ENCODE peak calls at places on chromosomes 13 and 19, in ten cellular contexts. K is mesendoderm; C is astrocyte of the spinal cord; Y is AG09309; N is heart right ventricle; A is left ventricle myocardium inferior; D is CD8-positive, alpha-beta T cell; G is right cardiac atrium; X is cardiac fibroblast; R is heart left ventricle. F is an unnamed sample.

GRCh38 chr13:59700281-59700680 is 463.4 kb downstream of the DIAPH3 start:
- DNase-seq in G (no peak), C (peak), A (no peak), X (peak), D (no peak), K (no peak), N (no peak), R (no peak), Y (no peak), F (no peak)

GRCh38 chr19:35254341-35255297 is 5.8 kb downstream of the LSR start:
- DNase-seq in C (no peak), D (no peak), X (no peak), N (no peak), R (peak), Y (no peak), A (no peak), K (no peak), G (peak), F (no peak)

GRCh38 chr13:102700088-102701031 is 5.5 kb upstream of the METTL21C start:
- DNase-seq in K (no peak), N (no peak), D (no peak), R (no peak), X (no peak), G (no peak), A (no peak), Y (no peak), C (no peak), F (no peak)

GRCh38 chr19:18809149-18809978 is 18.3 kb upstream of the COMP start:
- DNase-seq in R (peak), Y (peak), G (peak), N (no peak), K (no peak), A (peak), C (peak), X (peak), D (no peak), F (peak)

GRCh38 chr13:98450495-98451167 is 126.3 kb downstream of the STK24 start:
- DNase-seq in C (peak), K (peak), A (peak), N (peak), R (peak), X (no peak), D (no peak), Y (no peak), G (peak), F (no peak)

GRCh38 chr19:16849168-16849567 is 20.0 kb downstream of the SIN3B start:
- DNase-seq in Y (no peak), G (no peak), K (no peak), R (no peak), X (peak), A (no peak), C (no peak), N (no peak), D (no peak), F (no peak)

GRCh38 chr13:112928958-112929777 is 39.8 kb upstream of the MCF2L start:
- DNase-seq in Y (no peak), R (no peak), C (peak), X (peak), D (no peak), G (no peak), N (peak), K (peak), A (no peak), F (no peak)

GRCh38 chr19:1252221-1252817 is 3.9 kb downstream of the MIDN start:
- DNase-seq in N (peak), C (peak), A (peak), R (peak), Y (peak), X (peak), D (peak), K (peak), G (peak), F (peak)

GRCh38 chr19:42249769-42250168 is 5.2 kb downstream of the ERF start:
- DNase-seq in G (no peak), Y (no peak), R (no peak), N (no peak), A (no peak), X (no peak), C (no peak), K (no peak), D (no peak), F (no peak)

GRCh38 chr13:32261567-32261966 is 53.6 kb downstream of the ZAR1L start:
- DNase-seq in G (peak), X (peak), C (peak), K (peak), R (peak), A (peak), Y (peak), D (no peak), N (peak), F (peak)

GRCh38 chr13:110138009-110138699 is 168.8 kb downstream of the COL4A1 start:
- DNase-seq in N (peak), A (peak), K (peak), D (peak), G (peak), Y (no peak), C (peak), X (peak), R (peak), F (peak)

GRCh38 chr13:103525530-103525929 is 459.3 kb upstream of the SLC10A2 start:
- DNase-seq in C (no peak), Y (no peak), R (no peak), K (no peak), D (no peak), X (no peak), A (no peak), G (no peak), N (no peak), F (no peak)

GRCh38 chr13:66506031-66506777 is 723.9 kb downstream of the PCDH9 start:
- DNase-seq in X (no peak), N (no peak), Y (no peak), C (no peak), K (no peak), G (no peak), R (no peak), D (no peak), A (no peak), F (no peak)

GRCh38 chr19:54364775-54365257 is at the start of gene LAIR1:
- DNase-seq in A (no peak), C (no peak), G (peak), Y (no peak), R (peak), K (no peak), N (no peak), D (peak), X (no peak), F (no peak)
- H3K4me3 ChIP-seq in A (peak), C (no peak), G (peak), Y (no peak), R (peak), K (no peak), N (peak), D (peak), X (no peak), F (no peak)

GRCh38 chr13:29886446-29886845 is 36.0 kb upstream of the UBL3 start:
- DNase-seq in D (peak), R (no peak), Y (no peak), N (no peak), K (no peak), C (no peak), G (no peak), A (no peak), X (no peak), F (no peak)

GRCh38 chr13:29887030-29887557 is 36.7 kb upstream of the UBL3 start:
- DNase-seq in R (no peak), Y (no peak), D (no peak), K (no peak), N (no peak), A (no peak), C (no peak), X (no peak), G (no peak), F (no peak)

GRCh38 chr13:29885967-29886366 is 35.5 kb upstream of the UBL3 start:
- DNase-seq in R (no peak), K (no peak), Y (no peak), X (no peak), D (no peak), C (no peak), A (no peak), G (no peak), N (no peak), F (no peak)

GRCh38 chr13:29887651-29888050 is 37.2 kb upstream of the UBL3 start:
- DNase-seq in N (no peak), A (no peak), G (no peak), Y (no peak), K (no peak), X (no peak), R (no peak), D (no peak), C (no peak), F (no peak)

DNA sequence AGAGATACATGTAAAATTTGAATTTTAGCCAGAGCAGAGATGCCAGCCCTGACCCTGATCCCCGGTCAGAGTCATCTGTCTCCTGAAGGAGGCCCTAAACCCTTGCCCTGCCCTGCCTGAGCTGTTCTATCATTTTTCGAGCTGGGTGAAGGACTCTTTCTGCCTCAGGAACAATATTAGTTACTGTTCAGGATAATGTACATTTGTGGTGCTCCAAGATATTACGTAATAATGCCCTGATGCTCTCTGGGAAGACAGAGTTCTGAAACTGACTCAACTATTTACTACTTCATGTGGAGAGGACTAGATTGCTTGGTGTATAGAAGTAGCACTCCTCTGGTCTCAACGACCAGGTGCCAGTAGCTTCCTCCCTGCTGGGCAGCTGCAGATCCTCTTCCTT is 37.9 kb upstream of the UBL3 start:
- DNase-seq in R (no peak), C (no peak), X (peak), N (no peak), D (no peak), Y (no peak), G (no peak), A (no peak), K (no peak), F (no peak)
- H3K4me3 ChIP-seq in R (no peak), C (no peak), X (no peak), N (no peak), D (no peak), Y (no peak), G (no peak), A (no peak), K (no peak), F (no peak)

GRCh38 chr13:107867701-107868661 is 347.4 kb downstream of the LIG4 start:
- DNase-seq in X (peak), K (peak), Y (no peak), R (no peak), A (no peak), D (no peak), C (peak), G (peak), N (no peak), F (no peak)

GRCh38 chr13:107866007-107866665 is 349.2 kb downstream of the LIG4 start:
- DNase-seq in C (peak), G (no peak), N (no peak), D (no peak), K (peak), A (no peak), R (no peak), X (peak), Y (no peak), F (no peak)

GRCh38 chr13:107864543-107865460 is 350.5 kb downstream of the LIG4 start:
- DNase-seq in D (no peak), A (no peak), X (peak), K (peak), N (peak), Y (no peak), G (no peak), R (no peak), C (peak), F (no peak)

GRCh38 chr13:107866666-107867623 is 348.4 kb downstream of the LIG4 start:
- DNase-seq in N (no peak), K (peak), X (peak), R (no peak), Y (no peak), D (no peak), G (no peak), C (peak), A (no peak), F (no peak)

GRCh38 chr13:107865643-107866006 is 349.7 kb downstream of the LIG4 start:
- DNase-seq in X (no peak), K (no peak), R (no peak), N (no peak), Y (no peak), A (no peak), C (peak), D (no peak), G (no peak), F (no peak)
- H3K4me3 ChIP-seq in X (peak), K (peak), R (peak), N (peak), Y (peak), A (peak), C (peak), D (no peak), G (peak), F (peak)

GRCh38 chr19:47511128-47511517 is 3.7 kb downstream of the NAPA start:
- DNase-seq in A (peak), C (no peak), D (no peak), K (no peak), X (no peak), Y (no peak), G (no peak), R (peak), N (no peak), F (no peak)
- H3K4me3 ChIP-seq in A (peak), C (no peak), D (no peak), K (no peak), X (no peak), Y (no peak), G (no peak), R (no peak), N (no peak), F (no peak)